ENCODE peak calls at places on chromosomes 4 and X, in seven cellular contexts. One of them, this sample, is unnamed.

GRCh38 chr4:3276961-3277360 is 15.9 kb upstream of the RGS12 start:
- DNase-seq in nephron progenitor cell: no peak
- DNase-seq in AG09319: no peak
- DNase-seq in neural crest cell: no peak
- DNase-seq in fibroblast of lung: peak
- DNase-seq in endothelial cell: no peak
- DNase-seq in brain microvascular endothelial cell: peak
- DNase-seq in this sample: no peak

GRCh38 chr4:156946508-156947197 is 24.9 kb downstream of the PDGFC start:
- DNase-seq in endothelial cell: no peak
- DNase-seq in fibroblast of lung: peak
- DNase-seq in brain microvascular endothelial cell: peak
- DNase-seq in neural crest cell: no peak
- DNase-seq in AG09319: peak
- DNase-seq in nephron progenitor cell: no peak
- DNase-seq in this sample: no peak

GRCh38 chrX:16444353-16444752 is 205.6 kb upstream of the S100G start:
- DNase-seq in neural crest cell: no peak
- DNase-seq in AG09319: no peak
- DNase-seq in nephron progenitor cell: peak
- DNase-seq in fibroblast of lung: peak
- DNase-seq in endothelial cell: no peak
- DNase-seq in brain microvascular endothelial cell: peak
- DNase-seq in this sample: no peak

GRCh38 chr4:21819086-21819485 is 129.5 kb downstream of the KCNIP4 start:
- DNase-seq in brain microvascular endothelial cell: no peak
- DNase-seq in neural crest cell: no peak
- DNase-seq in fibroblast of lung: peak
- DNase-seq in nephron progenitor cell: no peak
- DNase-seq in endothelial cell: no peak
- DNase-seq in AG09319: no peak
- DNase-seq in this sample: no peak

GRCh38 chrX:103774070-103774642 is 2.5 kb upstream of the PLP1 start:
- DNase-seq in AG09319: no peak
- DNase-seq in brain microvascular endothelial cell: no peak
- DNase-seq in fibroblast of lung: peak
- DNase-seq in nephron progenitor cell: no peak
- DNase-seq in endothelial cell: no peak
- DNase-seq in neural crest cell: no peak
- DNase-seq in this sample: no peak

GRCh38 chr4:156534205-156534604 is 437.4 kb downstream of the PDGFC start:
- DNase-seq in nephron progenitor cell: no peak
- DNase-seq in brain microvascular endothelial cell: no peak
- DNase-seq in endothelial cell: no peak
- DNase-seq in fibroblast of lung: no peak
- DNase-seq in neural crest cell: no peak
- DNase-seq in AG09319: no peak
- DNase-seq in this sample: no peak

GRCh38 chrX:41556958-41557357 is 109.8 kb downstream of the NYX start:
- DNase-seq in neural crest cell: no peak
- DNase-seq in nephron progenitor cell: no peak
- DNase-seq in endothelial cell: no peak
- DNase-seq in fibroblast of lung: no peak
- DNase-seq in brain microvascular endothelial cell: no peak
- DNase-seq in AG09319: no peak
- DNase-seq in this sample: no peak

GRCh38 chr4:156606444-156607197 is 365.0 kb downstream of the PDGFC start:
- DNase-seq in AG09319: no peak
- DNase-seq in fibroblast of lung: peak
- DNase-seq in neural crest cell: no peak
- DNase-seq in brain microvascular endothelial cell: peak
- DNase-seq in endothelial cell: no peak
- DNase-seq in nephron progenitor cell: no peak
- DNase-seq in this sample: no peak

GRCh38 chrX:153669174-153669890 is 4.3 kb downstream of the PNCK start:
- DNase-seq in brain microvascular endothelial cell: no peak
- DNase-seq in neural crest cell: no peak
- DNase-seq in endothelial cell: peak
- DNase-seq in AG09319: no peak
- DNase-seq in nephron progenitor cell: peak
- DNase-seq in fibroblast of lung: no peak
- DNase-seq in this sample: peak

GRCh38 chrX:85004255-85004654 is 578 bp downstream of the APOOL start:
- DNase-seq in nephron progenitor cell: no peak
- DNase-seq in AG09319: no peak
- DNase-seq in brain microvascular endothelial cell: peak
- DNase-seq in fibroblast of lung: peak
- DNase-seq in endothelial cell: no peak
- DNase-seq in neural crest cell: no peak
- DNase-seq in this sample: no peak

GRCh38 chr4:174928174-174928573 is 10.0 kb downstream of the ADAM29 start:
- DNase-seq in endothelial cell: no peak
- DNase-seq in fibroblast of lung: no peak
- DNase-seq in AG09319: no peak
- DNase-seq in neural crest cell: no peak
- DNase-seq in nephron progenitor cell: no peak
- DNase-seq in brain microvascular endothelial cell: no peak
- DNase-seq in this sample: no peak

GRCh38 chr4:41525129-41525528 is 12.8 kb upstream of the LIMCH1 start:
- DNase-seq in neural crest cell: no peak
- DNase-seq in endothelial cell: no peak
- DNase-seq in nephron progenitor cell: no peak
- DNase-seq in brain microvascular endothelial cell: peak
- DNase-seq in fibroblast of lung: peak
- DNase-seq in AG09319: no peak
- DNase-seq in this sample: no peak

GRCh38 chrX:23525531-23525930 is 141.8 kb upstream of the PRDX4 start:
- DNase-seq in nephron progenitor cell: no peak
- DNase-seq in neural crest cell: no peak
- DNase-seq in brain microvascular endothelial cell: no peak
- DNase-seq in fibroblast of lung: no peak
- DNase-seq in AG09319: no peak
- DNase-seq in endothelial cell: no peak
- DNase-seq in this sample: no peak

GRCh38 chr4:153126137-153126536 is 78.1 kb upstream of the TRIM2 start:
- DNase-seq in neural crest cell: no peak
- DNase-seq in brain microvascular endothelial cell: no peak
- DNase-seq in nephron progenitor cell: no peak
- DNase-seq in AG09319: no peak
- DNase-seq in fibroblast of lung: no peak
- DNase-seq in endothelial cell: no peak
- DNase-seq in this sample: no peak

GRCh38 chr4:81470456-81471327 is 1.0 kb downstream of the RASGEF1B start:
- DNase-seq in fibroblast of lung: no peak
- DNase-seq in neural crest cell: no peak
- DNase-seq in endothelial cell: peak
- DNase-seq in brain microvascular endothelial cell: peak
- DNase-seq in AG09319: no peak
- DNase-seq in nephron progenitor cell: peak
- DNase-seq in this sample: no peak

GRCh38 chr4:158625544-158625943 is 46.1 kb downstream of the C4orf46 start:
- DNase-seq in endothelial cell: no peak
- DNase-seq in nephron progenitor cell: no peak
- DNase-seq in neural crest cell: no peak
- DNase-seq in brain microvascular endothelial cell: no peak
- DNase-seq in AG09319: no peak
- DNase-seq in fibroblast of lung: no peak
- DNase-seq in this sample: no peak

GRCh38 chr4:91092398-91092955 is 965.3 kb downstream of the CCSER1 start:
- DNase-seq in nephron progenitor cell: no peak
- DNase-seq in neural crest cell: no peak
- DNase-seq in brain microvascular endothelial cell: no peak
- DNase-seq in fibroblast of lung: no peak
- DNase-seq in AG09319: no peak
- DNase-seq in endothelial cell: no peak
- DNase-seq in this sample: no peak

DNA sequence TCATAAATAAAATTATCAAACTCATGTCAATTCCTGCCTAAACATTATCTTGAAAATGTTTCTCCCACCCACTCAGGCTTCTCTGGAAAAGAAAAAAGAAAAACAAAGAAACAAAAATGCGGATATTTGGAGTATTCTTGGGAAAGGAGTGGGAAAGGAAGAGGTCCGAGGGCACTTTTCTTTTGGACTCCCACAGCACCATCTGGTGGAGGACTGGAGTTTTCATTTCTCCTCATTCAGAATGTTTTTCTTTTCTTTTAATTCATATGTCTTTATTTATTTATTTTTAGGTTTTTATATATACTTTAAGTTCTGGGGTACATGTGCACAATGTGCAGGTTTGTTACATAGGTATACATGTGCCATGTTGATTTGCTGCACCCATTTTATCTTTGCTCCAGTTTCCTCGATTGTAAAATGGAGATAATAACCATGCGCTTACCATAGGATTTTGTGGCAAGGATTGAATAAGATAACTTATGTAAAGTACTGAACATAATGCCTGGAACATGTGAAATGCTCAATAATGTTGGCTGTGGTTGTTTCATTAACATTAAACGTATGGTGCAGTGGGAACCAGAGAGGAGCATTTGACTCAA is 8.0 kb upstream of the KCNE5 start:
- DNase-seq in endothelial cell: peak
- DNase-seq in neural crest cell: peak
- DNase-seq in nephron progenitor cell: peak
- DNase-seq in brain microvascular endothelial cell: no peak
- DNase-seq in fibroblast of lung: peak
- DNase-seq in AG09319: no peak
- DNase-seq in this sample: no peak
- TF ChIP-seq CTCF in endothelial cell: peak
- TF ChIP-seq CTCF in neural crest cell: peak
- TF ChIP-seq CTCF in nephron progenitor cell: peak
- TF ChIP-seq CTCF in brain microvascular endothelial cell: peak
- TF ChIP-seq CTCF in fibroblast of lung: peak
- TF ChIP-seq CTCF in AG09319: peak
- TF ChIP-seq CTCF in this sample: peak

GRCh38 chr4:25767877-25768475 is 94.8 kb downstream of the SEL1L3 start:
- DNase-seq in nephron progenitor cell: peak
- DNase-seq in fibroblast of lung: peak
- DNase-seq in AG09319: peak
- DNase-seq in brain microvascular endothelial cell: peak
- DNase-seq in neural crest cell: peak
- DNase-seq in endothelial cell: peak
- DNase-seq in this sample: peak
- TF ChIP-seq CTCF in nephron progenitor cell: peak
- TF ChIP-seq CTCF in fibroblast of lung: peak
- TF ChIP-seq CTCF in AG09319: peak
- TF ChIP-seq CTCF in brain microvascular endothelial cell: peak
- TF ChIP-seq CTCF in neural crest cell: peak
- TF ChIP-seq CTCF in endothelial cell: peak
- TF ChIP-seq CTCF in this sample: peak

DNA sequence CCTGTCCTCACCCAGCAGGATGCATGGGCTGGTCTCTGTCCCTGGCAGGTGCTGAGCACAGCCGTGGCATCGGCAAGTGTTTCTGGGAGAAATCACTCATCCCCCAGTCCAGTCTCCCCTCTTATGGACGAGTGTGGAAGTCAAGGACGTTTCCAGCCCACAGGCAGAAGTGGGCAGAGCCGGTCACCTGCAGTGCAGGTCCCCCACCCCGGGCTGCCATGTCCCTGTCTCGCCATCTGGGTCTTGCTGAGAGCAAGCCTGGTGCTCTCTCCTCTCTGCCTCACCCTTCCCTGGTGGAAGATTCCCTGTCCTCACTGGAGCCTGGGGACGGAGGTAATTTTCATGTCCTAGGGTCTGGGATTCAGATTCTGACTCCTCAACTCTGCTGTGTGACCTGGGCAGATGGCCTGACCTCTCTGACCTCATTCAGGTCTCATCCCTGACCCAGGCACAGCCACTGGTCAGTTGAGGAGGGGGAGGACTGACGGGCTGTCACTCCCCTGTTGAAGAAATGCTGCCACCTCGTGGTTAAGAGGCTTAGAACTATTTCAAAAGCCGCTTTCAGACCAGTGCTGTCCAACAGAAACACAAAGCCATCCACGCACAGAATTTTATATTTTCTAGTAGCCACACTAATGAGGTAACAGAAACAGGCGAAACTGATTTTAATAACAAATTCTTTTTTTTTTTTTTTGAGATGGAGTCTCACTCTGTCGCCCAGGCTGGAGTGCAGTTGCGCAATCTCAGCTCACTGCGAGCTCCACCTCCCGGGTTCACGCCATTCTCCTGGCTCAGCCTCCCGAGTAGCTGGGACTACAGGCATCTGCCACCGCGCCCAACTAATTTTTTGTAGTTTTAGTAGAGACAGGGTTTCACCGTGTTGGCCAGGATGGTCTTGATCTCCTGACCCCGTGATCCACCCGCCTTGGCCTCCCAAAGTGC is 1.8 kb downstream of the CPZ start:
- DNase-seq in nephron progenitor cell: peak
- DNase-seq in AG09319: peak
- DNase-seq in endothelial cell: peak
- DNase-seq in neural crest cell: peak
- DNase-seq in brain microvascular endothelial cell: peak
- DNase-seq in fibroblast of lung: peak
- DNase-seq in this sample: no peak
- TF ChIP-seq CTCF in nephron progenitor cell: peak
- TF ChIP-seq CTCF in AG09319: peak
- TF ChIP-seq CTCF in endothelial cell: peak
- TF ChIP-seq CTCF in neural crest cell: peak
- TF ChIP-seq CTCF in brain microvascular endothelial cell: peak
- TF ChIP-seq CTCF in fibroblast of lung: peak
- TF ChIP-seq CTCF in this sample: peak

GRCh38 chrX:66200050-66200664 is 36.1 kb downstream of the HEPH start:
- DNase-seq in endothelial cell: no peak
- DNase-seq in fibroblast of lung: no peak
- DNase-seq in nephron progenitor cell: no peak
- DNase-seq in brain microvascular endothelial cell: no peak
- DNase-seq in neural crest cell: no peak
- DNase-seq in AG09319: no peak
- DNase-seq in this sample: no peak

GRCh38 chrX:66203114-66203513 is 39.1 kb downstream of the HEPH start:
- DNase-seq in fibroblast of lung: no peak
- DNase-seq in brain microvascular endothelial cell: no peak
- DNase-seq in nephron progenitor cell: no peak
- DNase-seq in AG09319: no peak
- DNase-seq in neural crest cell: no peak
- DNase-seq in endothelial cell: no peak
- DNase-seq in this sample: no peak

DNA sequence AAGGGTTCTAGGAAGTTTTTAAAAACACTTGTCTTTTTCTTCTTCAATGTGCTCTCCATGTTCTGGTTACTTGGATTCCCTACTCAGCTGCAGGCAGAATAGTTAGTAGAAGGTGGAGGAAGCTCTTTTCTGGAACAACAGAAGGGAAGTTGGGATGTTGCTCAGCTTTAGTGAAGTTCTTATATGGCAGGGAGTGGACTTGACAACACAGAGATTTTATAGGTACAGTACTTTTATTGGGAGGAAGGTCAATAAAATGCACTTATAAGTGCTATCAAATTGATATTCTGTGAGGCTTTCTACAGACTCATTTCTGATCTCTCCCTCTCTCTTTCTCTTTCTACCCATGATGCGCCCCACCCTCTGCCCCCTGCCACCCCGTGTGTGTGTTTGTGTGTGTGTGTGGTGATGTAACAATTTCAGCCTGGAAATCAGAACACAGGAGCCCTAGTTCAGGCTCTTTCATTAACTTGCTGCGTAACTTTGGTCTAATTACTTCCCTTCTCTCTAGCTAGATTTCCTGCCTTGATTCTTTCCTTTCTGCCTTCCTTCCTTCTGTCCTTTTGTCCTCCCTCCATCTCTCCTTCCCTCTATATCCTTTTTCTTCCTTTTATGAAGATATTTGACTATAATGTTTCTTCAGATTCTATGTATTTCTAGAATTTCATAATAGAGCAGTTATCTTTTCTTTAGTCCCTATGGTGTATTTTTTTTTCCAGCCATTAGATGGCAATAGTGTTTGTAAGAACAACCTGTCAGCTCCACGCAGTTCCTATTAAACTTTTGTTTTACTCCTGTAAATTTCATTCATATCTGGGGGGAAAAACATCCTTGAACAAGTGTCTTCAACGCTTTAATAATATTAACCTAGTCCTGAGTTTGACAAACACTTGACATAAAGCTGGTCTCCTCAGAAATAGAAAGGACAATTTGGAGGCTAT is 37.1 kb downstream of the HEPH start:
- DNase-seq in AG09319: no peak
- DNase-seq in neural crest cell: no peak
- DNase-seq in nephron progenitor cell: no peak
- DNase-seq in brain microvascular endothelial cell: no peak
- DNase-seq in fibroblast of lung: peak
- DNase-seq in endothelial cell: no peak
- DNase-seq in this sample: no peak
- TF ChIP-seq CTCF in AG09319: peak
- TF ChIP-seq CTCF in neural crest cell: peak
- TF ChIP-seq CTCF in nephron progenitor cell: no peak
- TF ChIP-seq CTCF in brain microvascular endothelial cell: no peak
- TF ChIP-seq CTCF in fibroblast of lung: peak
- TF ChIP-seq CTCF in endothelial cell: no peak
- TF ChIP-seq CTCF in this sample: no peak

This sample was measured in mesothelial cell of epicardium.